ENCODE peak calls at places on chromosomes 5 and 9, in seven cellular contexts. Q, P, A, S, N, F and T are unnamed samples. For H3K36me3, the result is how much of the 10 kb centered on the place peaks cover.

GRCh38 chr5:142235050-142235797 is 89.6 kb downstream of the SPRY4 start:
- DNase-seq in P (peak), A (no peak), Q (no peak), F (no peak), S (no peak), N (peak), T (peak)

GRCh38 chr9:21605489-21605931 is 123.4 kb upstream of the IFNE start:
- DNase-seq in S (no peak), P (no peak), F (no peak), Q (no peak), A (no peak), N (no peak), T (no peak)

GRCh38 chr5:80915716-80916115 is 44.4 kb upstream of the RASGRF2 start:
- DNase-seq in N (no peak), F (no peak), A (no peak), P (no peak), Q (no peak), S (no peak), T (no peak)

GRCh38 chr9:110029422-110029814 is 178.5 kb downstream of the C9orf152 start:
- DNase-seq in P (no peak), A (no peak), N (no peak), Q (no peak), F (no peak), S (no peak), T (no peak)

GRCh38 chr9:37920471-37921167 is 16.7 kb upstream of the SLC25A51 start:
- DNase-seq in S (no peak), Q (no peak), A (no peak), F (no peak), P (peak), N (no peak), T (no peak)

GRCh38 chr9:4152876-4153275 is 147.0 kb downstream of the GLIS3 start:
- DNase-seq in F (no peak), Q (no peak), N (no peak), P (no peak), A (no peak), S (no peak), T (no peak)

GRCh38 chr9:99348289-99348688 is 126.2 kb downstream of the SEC61B start:
- DNase-seq in P (no peak), A (no peak), F (no peak), Q (no peak), S (no peak), N (no peak), T (no peak)

GRCh38 chr5:112691341-112691685 is 46.4 kb upstream of the APC start:
- DNase-seq in A (no peak), P (peak), Q (no peak), S (no peak), N (no peak), F (no peak), T (no peak)

GRCh38 chr5:115377468-115378217 is 81.2 kb upstream of the CCDC112 start:
- DNase-seq in N (no peak), Q (no peak), A (no peak), P (peak), F (no peak), S (no peak), T (no peak)

GRCh38 chr9:88488166-88488565 is 46.8 kb upstream of the NXNL2 start:
- DNase-seq in S (no peak), F (no peak), A (no peak), N (no peak), Q (no peak), P (no peak), T (no peak)

GRCh38 chr9:133058550-133059320 is 3.0 kb upstream of the CEL start:
- DNase-seq in A (no peak), S (no peak), N (no peak), P (peak), F (no peak), Q (no peak), T (no peak)

GRCh38 chr5:113507601-113508000 is 5.9 kb upstream of the YTHDC2 start:
- DNase-seq in P (no peak), A (no peak), N (no peak), Q (no peak), F (no peak), S (no peak), T (no peak)

DNA sequence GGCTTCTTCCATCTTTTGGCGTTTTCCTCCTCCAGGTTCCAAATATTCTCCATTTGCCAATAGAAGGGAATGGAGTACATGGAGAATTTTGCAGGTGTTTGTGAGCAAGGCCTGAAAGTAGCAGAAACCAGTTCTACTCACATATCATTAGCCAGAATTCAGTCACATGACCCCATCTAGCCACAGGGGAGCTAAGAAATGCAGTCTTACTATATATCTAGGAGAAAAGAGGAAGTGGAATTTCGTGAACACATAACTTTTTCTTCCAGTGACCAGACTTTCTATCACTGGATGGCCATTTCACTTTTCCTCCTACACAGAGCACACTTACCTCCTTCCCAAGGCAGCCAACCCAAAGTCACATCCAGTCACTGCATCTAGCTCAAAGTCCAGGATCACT is 55.1 kb downstream of the LOX start:
- DNase-seq in P (no peak), F (no peak), A (no peak), S (no peak), N (no peak), Q (no peak), T (no peak)
- H3K36me3 ChIP-seq in P (under half), F (under half), A (under half), S (under half), N (under half), Q (under half), T (under half)

DNA sequence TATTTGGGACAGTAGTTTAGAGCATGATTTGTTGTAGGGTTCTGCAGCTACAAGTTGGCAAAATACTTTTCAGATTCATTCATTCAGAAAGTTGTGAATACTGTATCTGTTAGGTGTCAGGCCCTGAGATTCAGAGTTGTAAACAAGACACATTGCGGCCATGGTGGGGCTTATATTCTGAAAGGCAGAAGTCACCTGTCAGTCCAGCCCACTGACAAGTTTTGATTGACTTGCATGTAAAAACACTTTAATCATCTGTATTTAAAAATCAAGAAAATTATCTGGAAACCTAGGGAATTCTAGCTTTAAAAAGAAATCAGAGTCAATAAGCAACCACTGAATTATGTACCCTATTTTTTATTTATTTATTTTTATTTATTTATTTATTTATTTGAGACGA is 13.0 kb downstream of the LARP1 start:
- DNase-seq in S (no peak), F (no peak), N (no peak), P (no peak), Q (no peak), A (no peak), T (no peak)
- H3K36me3 ChIP-seq in S (under half), F (under half), N (under half), P (under half), Q (under half), A (under half), T (under half)

DNA sequence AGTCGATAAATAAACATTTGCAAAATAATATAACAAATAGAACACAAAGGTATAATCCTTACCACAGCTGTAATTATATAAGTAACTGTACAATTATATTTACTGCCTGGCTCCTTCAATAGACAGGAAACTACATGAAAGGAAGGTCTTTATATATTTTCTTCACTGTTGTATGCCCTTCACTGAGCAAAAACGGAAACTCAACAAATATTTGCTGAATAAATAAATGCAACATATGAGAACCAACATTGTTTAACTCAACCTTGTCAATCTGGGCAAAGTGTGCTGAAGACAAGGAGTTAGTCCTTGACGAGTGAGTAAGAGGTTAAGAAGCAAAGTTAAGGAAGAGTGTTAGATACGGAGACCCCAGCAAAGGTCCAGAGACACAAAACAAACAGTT is 22.6 kb downstream of the PSMD5 start:
- DNase-seq in N (no peak), Q (no peak), A (no peak), F (no peak), P (no peak), S (no peak), T (no peak)
- H3K36me3 ChIP-seq in N (half or more), Q (under half), A (under half), F (under half), P (half or more), S (half or more), T (under half)

GRCh38 chr5:168216989-168217388 is 74.5 kb upstream of the WWC1 start:
- DNase-seq in A (no peak), F (no peak), P (no peak), Q (no peak), S (no peak), N (no peak), T (no peak)
- H3K36me3 ChIP-seq in A (under half), F (under half), P (under half), Q (under half), S (under half), N (under half), T (under half)

GRCh38 chr9:112212926-112213325 is 37.8 kb upstream of the SUSD1 start:
- DNase-seq in A (no peak), P (no peak), S (no peak), Q (no peak), N (no peak), F (no peak), T (no peak)
- H3K36me3 ChIP-seq in A (under half), P (under half), S (under half), Q (under half), N (half or more), F (under half), T (under half)

GRCh38 chr9:121357011-121357410 is 13.0 kb downstream of the STOM start:
- DNase-seq in Q (no peak), P (no peak), A (no peak), F (no peak), N (no peak), S (no peak), T (no peak)

GRCh38 chr9:121354770-121355169 is 15.3 kb downstream of the STOM start:
- DNase-seq in N (peak), F (no peak), Q (no peak), P (no peak), A (no peak), S (no peak), T (no peak)

GRCh38 chr9:121350993-121351561 is 19.0 kb downstream of the STOM start:
- DNase-seq in F (peak), S (no peak), A (no peak), N (peak), P (no peak), Q (no peak), T (peak)

GRCh38 chr9:121353246-121353975 is 16.6 kb downstream of the STOM start:
- DNase-seq in P (peak), S (no peak), F (no peak), A (peak), Q (peak), N (no peak), T (no peak)

DNA sequence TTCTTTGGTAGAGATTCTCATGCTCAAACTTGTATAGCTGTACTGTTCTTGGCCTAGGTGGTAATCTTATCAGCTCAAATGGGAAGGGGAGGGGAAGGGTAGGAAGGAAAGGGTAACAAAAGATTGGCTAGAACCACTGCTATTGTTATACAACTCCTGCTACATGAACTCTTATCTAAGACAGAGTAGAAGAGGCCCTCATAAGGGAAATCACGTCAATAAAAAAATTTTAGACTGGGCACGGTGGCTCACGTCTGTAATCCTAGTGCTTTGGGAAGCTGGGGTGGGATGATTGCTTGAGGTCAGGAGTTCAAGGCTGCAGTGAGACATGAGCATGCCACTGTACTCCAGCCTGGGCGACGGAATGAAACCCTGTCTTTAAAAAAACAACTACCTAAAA is 15.9 kb downstream of the STOM start:
- DNase-seq in P (no peak), F (peak), N (no peak), Q (no peak), A (no peak), S (no peak), T (no peak)
- H3K36me3 ChIP-seq in P (under half), F (under half), N (half or more), Q (under half), A (under half), S (under half), T (under half)